ENCODE peak calls at places on chromosome 13, in eight cellular contexts. K, E, S, T, I, L, W and X are unnamed samples.

GRCh38 chr13:94251801-94252200 is 227.7 kb downstream of the DCT start:
- DNase-seq in K (no peak), E (no peak), S (no peak), T (no peak), I (no peak), L (no peak), W (no peak), X (no peak)

GRCh38 chr13:74966814-74967213 is 515.2 kb downstream of the TBC1D4 start:
- DNase-seq in K (no peak), E (no peak), S (no peak), T (peak; percentile 55), I (no peak), L (no peak), W (peak; percentile 84), X (no peak)

GRCh38 chr13:46476174-46476573 is 76.8 kb upstream of the LRCH1 start:
- DNase-seq in K (no peak), E (no peak), S (no peak), T (no peak), I (no peak), L (no peak), W (no peak), X (no peak)

GRCh38 chr13:112976526-112976925 is 7.5 kb downstream of the MCF2L start:
- DNase-seq in K (no peak), E (no peak), S (no peak), T (no peak), I (no peak), L (no peak), W (no peak), X (no peak)

GRCh38 chr13:114004416-114005205 is 30.7 kb upstream of the C13orf46 start:
- DNase-seq in K (no peak), E (no peak), S (no peak), T (no peak), I (no peak), L (peak; percentile 93), W (peak; percentile 96), X (no peak)

GRCh38 chr13:98959775-98960325 is 18.0 kb downstream of the DOCK9 start:
- DNase-seq in K (no peak), E (no peak), S (no peak), T (no peak), I (no peak), L (no peak), W (no peak), X (no peak)

GRCh38 chr13:74289861-74290260 is 155.7 kb upstream of the KLF12 start:
- DNase-seq in K (no peak), E (no peak), S (no peak), T (peak; percentile 10), I (no peak), L (no peak), W (no peak), X (no peak)

GRCh38 chr13:67052550-67053237 is 177.4 kb downstream of the PCDH9 start:
- DNase-seq in K (no peak), E (no peak), S (no peak), T (no peak), I (no peak), L (no peak), W (no peak), X (no peak)

GRCh38 chr13:27730191-27730590 is 62.1 kb upstream of the GSX1 start:
- DNase-seq in K (no peak), E (no peak), S (no peak), T (no peak), I (no peak), L (no peak), W (no peak), X (no peak)

GRCh38 chr13:95643471-95643813 is 1.1 kb downstream of the DZIP1 start:
- DNase-seq in K (no peak), E (no peak), S (no peak), T (peak; percentile 57), I (no peak), L (no peak), W (no peak), X (no peak)

GRCh38 chr13:27132538-27132937 is 39.1 kb downstream of the USP12 start:
- DNase-seq in K (peak; percentile 40), E (no peak), S (no peak), T (no peak), I (no peak), L (no peak), W (peak; percentile 13), X (no peak)

GRCh38 chr13:19864018-19864338 is 529 bp upstream of the ZMYM5 start:
- DNase-seq in K (no peak), E (no peak), S (no peak), T (peak; percentile 75), I (no peak), L (peak; percentile 77), W (peak; percentile 85), X (peak; percentile 94)

GRCh38 chr13:112779856-112780604 is 90.2 kb downstream of the ATP11A start:
- DNase-seq in K (no peak), E (no peak), S (no peak), T (peak; percentile 12), I (no peak), L (no peak), W (no peak), X (no peak)

GRCh38 chr13:44263920-44264610 is 109.6 kb upstream of the SERP2 start:
- DNase-seq in K (no peak), E (no peak), S (no peak), T (no peak), I (no peak), L (no peak), W (no peak), X (no peak)

GRCh38 chr13:112821340-112822055 is 131.7 kb downstream of the ATP11A start:
- DNase-seq in K (no peak), E (no peak), S (no peak), T (no peak), I (no peak), L (no peak), W (no peak), X (no peak)

GRCh38 chr13:20381401-20381800 is 144.3 kb downstream of the CRYL1 start:
- DNase-seq in K (no peak), E (no peak), S (no peak), T (no peak), I (no peak), L (no peak), W (no peak), X (no peak)

GRCh38 chr13:99320693-99321481 is 13.7 kb upstream of the GPR183 start:
- DNase-seq in K (no peak), E (no peak), S (peak; percentile 68), T (no peak), I (no peak), L (peak; percentile 38), W (peak; percentile 93), X (peak; percentile 73)

GRCh38 chr13:31987071-31987470 is 44.5 kb upstream of the FRY start:
- DNase-seq in K (no peak), E (no peak), S (no peak), T (no peak), I (no peak), L (no peak), W (no peak), X (no peak)

GRCh38 chr13:47549219-47549752 is 451.8 kb downstream of the SUCLA2 start:
- DNase-seq in K (no peak), E (no peak), S (no peak), T (no peak), I (no peak), L (peak; percentile 0), W (no peak), X (no peak)

GRCh38 chr13:76976488-76976887 is 15.4 kb upstream of the CLN5 start:
- DNase-seq in K (no peak), E (no peak), S (no peak), T (no peak), I (no peak), L (no peak), W (no peak), X (no peak)

GRCh38 chr13:41981961-41982723 is 21.2 kb upstream of the VWA8 start:
- DNase-seq in K (no peak), E (no peak), S (no peak), T (no peak), I (no peak), L (no peak), W (no peak), X (no peak)

GRCh38 chr13:100808330-100808729 is 133.7 kb upstream of the TMTC4 start:
- DNase-seq in K (no peak), E (no peak), S (no peak), T (no peak), I (no peak), L (no peak), W (no peak), X (no peak)

GRCh38 chr13:34155931-34156607 is 338.1 kb downstream of the RFC3 start:
- DNase-seq in K (no peak), E (no peak), S (peak; percentile 61), T (no peak), I (no peak), L (no peak), W (peak; percentile 73), X (no peak)
- H3K4me3 ChIP-seq in K (no peak overlapping the region), E (peak overlapping the region; percentile 28), S (peak overlapping the region; percentile 28), T (peak overlapping the region; percentile 54), I (no peak overlapping the region), L (no peak overlapping the region), W (peak overlapping the region; percentile 44), X (no peak overlapping the region)

DNA sequence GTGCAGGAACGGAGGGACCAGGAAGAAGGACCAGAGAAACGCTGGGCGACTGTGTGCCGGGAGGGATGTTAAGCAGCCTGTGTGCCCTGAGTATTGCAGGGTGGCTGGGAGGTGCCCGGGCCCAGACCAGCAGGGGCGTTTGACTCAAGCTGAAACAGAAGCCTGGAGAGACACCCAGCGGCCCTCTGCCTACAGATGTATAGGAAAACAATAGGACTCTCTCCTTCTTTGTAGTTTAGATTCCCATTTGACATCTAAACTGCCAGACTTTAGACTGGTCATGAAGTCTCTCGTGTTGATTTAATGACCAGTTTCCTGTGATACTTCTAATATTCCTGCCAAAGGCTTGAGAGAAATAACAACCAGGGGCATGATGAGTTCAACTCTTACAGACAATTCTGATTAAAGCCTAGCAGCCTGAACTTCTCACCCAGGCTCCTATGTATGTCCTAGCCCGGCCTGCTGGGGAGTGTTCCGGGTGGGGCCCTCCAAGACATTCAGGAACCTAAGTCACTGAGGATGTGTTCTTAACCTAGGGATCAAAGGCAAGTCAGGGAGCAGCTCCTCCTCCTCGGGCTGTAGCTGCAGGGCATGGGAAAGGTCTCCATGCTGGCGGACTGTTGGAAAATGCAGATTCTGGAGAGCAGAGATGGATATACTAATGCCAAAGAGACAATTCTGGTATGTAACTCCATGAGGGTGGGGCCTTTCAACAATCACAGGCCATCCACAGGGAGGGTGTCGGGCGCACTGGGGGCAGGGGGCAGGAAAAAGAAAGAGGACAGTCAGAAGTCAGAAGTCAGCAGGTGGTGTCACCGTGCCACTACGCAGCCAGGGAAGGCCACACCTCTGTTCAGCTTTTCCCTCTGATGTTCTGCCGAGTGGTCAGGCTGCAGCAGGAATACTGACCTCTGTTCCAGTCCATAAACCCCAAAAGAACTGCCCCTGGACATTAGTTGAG is 131.9 kb downstream of the STARD13 start:
- DNase-seq in K (no peak), E (no peak), S (no peak), T (no peak), I (no peak), L (no peak), W (peak; percentile 96), X (no peak)
- TF ChIP-seq CTCF in K (no peak), E (no peak), S (no peak), T (peak; percentile 9), I (no peak), L (no peak), W (peak; percentile 65), X (no peak)

GRCh38 chr13:91185294-91185863 is 162.1 kb upstream of the MIR17HG start:
- DNase-seq in K (no peak), E (no peak), S (peak; percentile 7), T (peak; percentile 39), I (no peak), L (peak; percentile 28), W (peak; percentile 2), X (peak; percentile 23)
- TF ChIP-seq MAX in K (no peak), E (no peak), S (no peak), T (no peak), I (no peak), L (no peak), W (no peak), X (no peak)

GRCh38 chr13:111186305-111186930 is 71.3 kb downstream of the ARHGEF7 start:
- DNase-seq in K (no peak), E (no peak), S (no peak), T (no peak), I (no peak), L (no peak), W (no peak), X (no peak)
- H3K4me3 ChIP-seq in K (peak overlapping the region; percentile 67), E (no peak overlapping the region), S (no peak overlapping the region), T (no peak overlapping the region), I (no peak overlapping the region), L (no peak overlapping the region), W (no peak overlapping the region), X (no peak overlapping the region)